ENCODE peak calls at places on chromosomes 5 and 9, in four cellular contexts. C is A549, Q is cardiac fibroblast, A is choroid plexus epithelial cell. X is an unnamed sample.

GRCh38 chr9:129524848-129525345 is 96.0 kb downstream of the C9orf50 start:
- DNase-seq in Q (no peak), A (no peak), C (no peak), X (no peak)

GRCh38 chr9:137025120-137025966 is 2.7 kb downstream of the ABCA2 start:
- DNase-seq in Q (no peak), C (no peak), A (no peak), X (no peak)

GRCh38 chr5:124025306-124025705 is 513.3 kb downstream of the CSNK1G3 start:
- DNase-seq in A (no peak), Q (no peak), C (no peak), X (no peak)

GRCh38 chr9:78614892-78615291 is 318.0 kb downstream of the PSAT1 start:
- DNase-seq in A (no peak), C (no peak), Q (peak; percentile 15), X (no peak)

GRCh38 chr9:37066139-37066725 is 32.2 kb upstream of the PAX5 start:
- DNase-seq in C (no peak), Q (no peak), A (no peak), X (no peak)

GRCh38 chr9:5714501-5715401 is 85.8 kb downstream of the RIC1 start:
- DNase-seq in Q (peak; percentile 31), C (no peak), A (peak; percentile 65), X (peak; percentile 8)

GRCh38 chr5:78295035-78295961 is 800 bp upstream of the AP3B1 start:
- DNase-seq in C (peak; percentile 35), Q (no peak), A (no peak), X (peak; percentile 24)

GRCh38 chr5:42360641-42361320 is 62.5 kb upstream of the GHR start:
- DNase-seq in A (peak; percentile 3), C (no peak), Q (no peak), X (no peak)

GRCh38 chr9:16344343-16344742 is 526.1 kb downstream of the BNC2 start:
- DNase-seq in C (peak; percentile 66), A (peak; percentile 89), Q (peak; percentile 92), X (no peak)

GRCh38 chr9:127163409-127163808 is 41.0 kb upstream of the ANGPTL2 start:
- DNase-seq in A (peak; percentile 83), C (no peak), Q (peak; percentile 81), X (no peak)

GRCh38 chr5:53360811-53361210 is 119.6 kb upstream of the FST start:
- DNase-seq in C (no peak), A (peak; percentile 91), Q (peak; percentile 81), X (no peak)

GRCh38 chr9:120394058-120394669 is 185.8 kb downstream of the CDK5RAP2 start:
- DNase-seq in A (peak; percentile 93), C (no peak), Q (peak; percentile 90), X (no peak)

GRCh38 chr9:133188006-133188842 is 20.8 kb downstream of the OBP2B start:
- DNase-seq in Q (peak; percentile 4), C (peak; percentile 58), A (peak; percentile 13), X (peak; percentile 50)
- TF ChIP-seq CTCF in Q (peak; percentile 20), C (peak; percentile 23), A (peak; percentile 37), X (no peak)

GRCh38 chr5:60959156-60959555 is 14.2 kb downstream of the NDUFAF2 start:
- DNase-seq in A (peak; percentile 52), C (no peak), Q (peak; percentile 53), X (no peak)

GRCh38 chr5:60958712-60959111 is 13.7 kb downstream of the NDUFAF2 start:
- DNase-seq in A (no peak), C (no peak), Q (no peak), X (no peak)

GRCh38 chr5:60961685-60962084 is 16.7 kb downstream of the NDUFAF2 start:
- DNase-seq in C (no peak), A (peak; percentile 81), Q (peak; percentile 47), X (no peak)

GRCh38 chr5:60958088-60958487 is 13.1 kb downstream of the NDUFAF2 start:
- DNase-seq in C (no peak), A (no peak), Q (no peak), X (no peak)

GRCh38 chr5:60960591-60960990 is 15.6 kb downstream of the NDUFAF2 start:
- DNase-seq in Q (peak; percentile 47), C (no peak), A (peak; percentile 63), X (no peak)
- TF ChIP-seq CTCF in Q (peak; percentile 56), C (peak; percentile 44), A (peak; percentile 63), X (peak; percentile 74)

GRCh38 chr5:57082441-57083067 is 91.3 kb upstream of the GPBP1 start:
- DNase-seq in Q (peak; percentile 36), A (peak; percentile 64), C (no peak), X (no peak)
- TF ChIP-seq CTCF in Q (peak; percentile 38), A (peak; percentile 61), C (no peak), X (peak; percentile 16)

GRCh38 chr9:93552923-93553322 is 23.5 kb upstream of the PHF2 start:
- DNase-seq in Q (no peak), C (no peak), A (no peak), X (no peak)

GRCh38 chr9:93555370-93555769 is 21.0 kb upstream of the PHF2 start:
- DNase-seq in C (no peak), Q (no peak), A (no peak), X (no peak)

GRCh38 chr9:93549636-93550035 is 26.7 kb upstream of the PHF2 start:
- DNase-seq in Q (no peak), C (no peak), A (no peak), X (no peak)
- TF ChIP-seq CTCF in Q (no peak), C (no peak), A (no peak), X (no peak)

GRCh38 chr9:87515086-87515485 is 17.4 kb downstream of the DAPK1 start:
- DNase-seq in Q (peak; percentile 58), A (no peak), C (no peak), X (no peak)
- TF ChIP-seq CTCF in Q (no peak), A (no peak), C (no peak), X (no peak)